ENCODE peak calls at places on chromosomes 6 and 20, in six cellular contexts. T is sigmoid colon, X is GM12892, A is upper lobe of left lung, M is spleen, I is HepG2. U is an unnamed sample.

GRCh38 chr20:10109621-10110020 is 74.8 kb downstream of the ANKEF1 start:
- DNase-seq in T (no peak), X (no peak), A (no peak), M (no peak), I (no peak), U (no peak)

GRCh38 chr6:79170915-79171314 is 63.6 kb downstream of the HMGN3 start:
- DNase-seq in T (no peak), X (no peak), A (no peak), M (no peak), I (no peak), U (no peak)

GRCh38 chr20:30812739-30813411 is 444.6 kb upstream of the DEFB115 start:
- DNase-seq in T (no peak), X (peak), A (no peak), M (peak), I (no peak), U (no peak)

GRCh38 chr20:36881888-36882287 is 6.0 kb downstream of the TLDC2 start:
- DNase-seq in T (no peak), X (no peak), A (no peak), M (no peak), I (no peak), U (no peak)

GRCh38 chr6:98486052-98486451 is 348.3 kb upstream of the POU3F2 start:
- DNase-seq in T (no peak), X (no peak), A (no peak), M (no peak), I (no peak), U (no peak)

GRCh38 chr6:161228096-161228495 is 45.8 kb downstream of the AGPAT4 start:
- DNase-seq in T (no peak), X (no peak), A (no peak), M (no peak), I (no peak), U (no peak)

GRCh38 chr6:40419881-40420705 is 167.1 kb downstream of the LRFN2 start:
- DNase-seq in T (no peak), X (no peak), A (no peak), M (no peak), I (no peak), U (no peak)

GRCh38 chr6:136059308-136059707 is 190.8 kb downstream of the MTFR2 start:
- DNase-seq in T (no peak), X (no peak), A (no peak), M (no peak), I (no peak), U (no peak)

GRCh38 chr6:45679163-45679562 is 301.4 kb upstream of the SUPT3H start:
- DNase-seq in T (no peak), X (no peak), A (no peak), M (no peak), I (no peak), U (no peak)

GRCh38 chr6:40685771-40686170 is 98.6 kb upstream of the LRFN2 start:
- DNase-seq in T (no peak), X (no peak), A (no peak), M (peak), I (no peak), U (peak)

GRCh38 chr6:105263685-105264298 is 84.0 kb upstream of the POPDC3 start:
- DNase-seq in T (no peak), X (no peak), A (no peak), M (no peak), I (no peak), U (peak)

GRCh38 chr6:126535585-126535984 is 195.7 kb downstream of the CENPW start:
- DNase-seq in T (no peak), X (no peak), A (no peak), M (no peak), I (no peak), U (no peak)

DNA sequence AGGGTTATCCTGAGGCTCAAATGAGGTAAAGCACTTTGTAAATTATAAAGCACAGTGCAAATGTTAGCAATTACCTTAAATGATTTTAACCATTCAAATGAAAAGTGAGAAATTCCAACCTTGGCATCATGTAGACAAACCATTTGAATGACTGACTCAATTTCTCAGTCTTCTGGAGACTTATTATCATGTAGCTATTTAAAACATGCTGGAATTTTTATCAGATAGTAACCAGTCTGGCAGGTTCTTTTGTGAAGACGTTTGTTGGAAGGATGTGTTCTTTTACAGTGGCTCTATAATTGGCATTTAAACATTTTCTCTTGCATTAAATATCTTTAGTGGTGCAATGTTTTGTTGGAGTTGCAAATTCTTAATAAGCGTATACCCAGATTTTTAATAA is 386.6 kb downstream of the NKAIN2 start:
- DNase-seq in T (no peak), X (no peak), A (no peak), M (no peak), I (no peak), U (no peak)
- TF ChIP-seq POLR2AphosphoS5 in T (no peak), X (no peak), A (no peak), M (no peak), I (no peak), U (no peak)

DNA sequence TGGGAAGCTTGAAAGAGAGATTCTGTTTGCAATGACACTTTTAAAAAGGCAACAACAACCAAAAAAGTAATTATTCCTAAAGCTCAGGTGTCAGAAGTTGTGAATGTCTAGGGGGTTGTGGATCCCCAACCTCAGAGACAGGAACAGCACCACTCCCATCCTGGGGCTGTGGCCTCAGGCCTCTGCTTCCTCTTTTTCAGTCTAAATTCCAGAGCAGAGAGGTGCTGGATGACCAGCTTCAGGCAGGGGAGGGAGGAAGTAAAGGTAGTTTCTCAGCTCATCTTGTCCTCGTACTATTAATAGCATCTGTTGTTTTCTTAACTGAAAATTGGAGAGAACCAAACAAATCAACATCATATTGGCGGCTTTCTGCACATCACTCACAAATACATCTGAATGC is 8.3 kb downstream of the NT5E start:
- DNase-seq in T (no peak), X (no peak), A (no peak), M (no peak), I (no peak), U (no peak)
- TF ChIP-seq POLR2AphosphoS5 in T (no peak), X (no peak), A (no peak), M (no peak), I (no peak), U (no peak)

GRCh38 chr6:2952557-2953095 is 18.7 kb downstream of the SERPINB6 start:
- DNase-seq in T (peak), X (peak), A (peak), M (peak), I (peak), U (peak)
- TF ChIP-seq POLR2AphosphoS5 in T (peak), X (no peak), A (peak), M (peak), I (no peak), U (no peak)

GRCh38 chr6:139732451-139732850 is 358.0 kb upstream of the CITED2 start:
- DNase-seq in T (peak), X (no peak), A (no peak), M (no peak), I (no peak), U (no peak)
- TF ChIP-seq POLR2AphosphoS5 in T (no peak), X (no peak), A (no peak), M (no peak), I (no peak), U (no peak)

U was measured in stomach.